ENCODE peak calls at places on chromosomes 7 and 10, in five cellular contexts. Y is WTC11, P is HepG2, N is A549, J is K562. I is an unnamed sample.

GRCh38 chr7:105000190-105000589 is 13.8 kb upstream of the KMT2E start:
- DNase-seq in J (no peak), N (no peak), P (no peak), Y (no peak), I (no peak)

GRCh38 chr10:97685395-97685958 is 1.6 kb downstream of the AVPI1 start:
- DNase-seq in J (peak), N (peak), P (peak), Y (peak), I (no peak)

GRCh38 chr7:82405291-82405690 is 38.3 kb downstream of the CACNA2D1 start:
- DNase-seq in Y (no peak), N (no peak), J (no peak), P (no peak), I (no peak)

GRCh38 chr10:22002531-22003110 is 909 bp downstream of the DNAJC1 start:
- DNase-seq in N (peak), J (no peak), Y (no peak), P (peak), I (no peak)

GRCh38 chr10:88651131-88651541 is 13.1 kb upstream of the LIPF start:
- DNase-seq in Y (no peak), N (peak), J (no peak), P (no peak), I (no peak)

GRCh38 chr10:89090760-89091455 is 100.3 kb downstream of the FAS start:
- DNase-seq in P (no peak), Y (no peak), N (no peak), J (no peak), I (no peak)

GRCh38 chr7:108132551-108133265 is 2.5 kb upstream of the LAMB4 start:
- DNase-seq in N (no peak), Y (no peak), P (no peak), J (no peak), I (no peak)

GRCh38 chr10:101839421-101840063 is 4.1 kb downstream of the KCNIP2 start:
- DNase-seq in J (peak), N (no peak), Y (peak), P (no peak), I (no peak)

GRCh38 chr7:1942026-1942703 is 272.1 kb downstream of the ELFN1 start:
- DNase-seq in J (no peak), N (no peak), Y (no peak), P (no peak), I (no peak)

GRCh38 chr7:50661345-50662058 is 96.3 kb upstream of the DDC start:
- DNase-seq in J (no peak), N (no peak), P (no peak), Y (no peak), I (no peak)

GRCh38 chr7:128408709-128409434 is 910 bp downstream of the IMPDH1 start:
- DNase-seq in N (no peak), P (no peak), Y (peak), J (peak), I (no peak)

GRCh38 chr10:11810313-11810766 is 12.8 kb upstream of the PROSER2 start:
- DNase-seq in P (peak), Y (no peak), N (peak), J (no peak), I (no peak)

GRCh38 chr10:49139000-49139865 is 5.4 kb upstream of the FAM170B start:
- DNase-seq in P (no peak), Y (no peak), N (no peak), J (no peak), I (no peak)

GRCh38 chr7:16747095-16747494 is 6.5 kb upstream of the TSPAN13 start:
- DNase-seq in J (no peak), P (no peak), N (no peak), Y (no peak), I (no peak)

GRCh38 chr7:73948287-73948686 is 79.7 kb upstream of the ELN start:
- DNase-seq in J (no peak), P (no peak), Y (no peak), N (no peak), I (no peak)

GRCh38 chr10:91632671-91633550 is at the start of gene PPP1R3C:
- DNase-seq in P (peak), Y (peak), N (peak), J (no peak), I (no peak)

GRCh38 chr7:945147-945555 is 9.3 kb downstream of the ADAP1 start:
- DNase-seq in N (no peak), J (no peak), P (no peak), Y (no peak), I (no peak)

GRCh38 chr10:96743988-96744585 is 23.8 kb upstream of the PIK3AP1 start:
- DNase-seq in P (peak), Y (no peak), N (no peak), J (no peak), I (no peak)

GRCh38 chr7:150988230-150989226 is 2.3 kb upstream of the NOS3 start:
- DNase-seq in N (peak), P (no peak), J (peak), Y (peak), I (no peak)

GRCh38 chr7:138669364-138669763 is 31.8 kb downstream of the SVOPL start:
- DNase-seq in P (no peak), N (no peak), Y (no peak), J (no peak), I (no peak)

GRCh38 chr10:113126506-113127192 is 176.6 kb downstream of the TCF7L2 start:
- DNase-seq in P (peak), J (peak), N (peak), Y (peak), I (no peak)

GRCh38 chr7:106056513-106057203 is 55.5 kb downstream of the SYPL1 start:
- DNase-seq in N (peak), P (peak), Y (peak), J (peak), I (no peak)

GRCh38 chr7:50479743-50480517 is 29.8 kb upstream of the FIGNL1 start:
- DNase-seq in Y (no peak), P (no peak), J (no peak), N (no peak), I (no peak)

DNA sequence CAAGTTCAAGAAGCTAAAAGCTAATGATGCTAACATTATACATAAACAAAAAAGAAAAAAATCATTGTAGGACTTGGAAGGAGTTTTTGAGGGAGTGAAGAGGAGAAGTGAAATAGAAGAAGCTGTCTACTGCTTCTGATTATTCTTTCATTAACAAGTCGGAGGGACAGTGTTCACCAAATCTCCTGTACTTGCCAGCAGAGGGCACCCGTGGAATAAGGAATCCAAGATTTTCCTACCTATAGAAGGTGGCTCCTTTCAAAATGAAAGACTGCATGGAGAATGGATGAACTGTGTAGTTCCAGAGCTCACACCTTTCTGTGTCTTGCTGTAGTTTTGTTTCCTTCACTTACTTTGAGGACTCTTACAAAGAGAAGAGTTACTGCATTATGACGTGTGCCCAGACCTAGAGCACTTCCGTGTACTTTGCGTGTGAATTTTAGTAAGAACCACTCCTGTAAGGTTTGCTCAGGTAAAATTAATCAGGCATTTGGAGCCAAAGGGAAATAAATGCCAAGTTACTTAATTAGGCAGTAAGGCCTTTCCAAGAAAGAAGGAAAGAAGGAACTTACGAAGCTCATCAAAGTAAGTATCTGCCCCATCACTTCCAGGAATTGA is 145.1 kb downstream of the SEMA3D start:
- DNase-seq in J (peak), N (peak), Y (peak), P (peak), I (peak)
- TF ChIP-seq ESRRA in J (no peak), N (no peak), Y (no peak), P (no peak), I (no peak)

GRCh38 chr10:31140716-31141115 is 109.1 kb upstream of the ZNF438 start:
- DNase-seq in P (no peak), N (no peak), J (no peak), Y (no peak), I (no peak)

GRCh38 chr10:31138026-31138553 is 106.4 kb upstream of the ZNF438 start:
- DNase-seq in P (no peak), Y (no peak), J (no peak), N (no peak), I (no peak)

GRCh38 chr10:31143331-31143935 is 111.8 kb upstream of the ZNF438 start:
- DNase-seq in J (no peak), Y (no peak), N (no peak), P (no peak), I (no peak)

GRCh38 chr10:31139497-31139896 is 107.8 kb upstream of the ZNF438 start:
- DNase-seq in J (no peak), N (no peak), P (no peak), Y (no peak), I (no peak)

GRCh38 chr10:31142026-31142425 is 110.4 kb upstream of the ZNF438 start:
- DNase-seq in J (no peak), Y (no peak), P (no peak), N (no peak), I (no peak)
- TF ChIP-seq ESRRA in J (no peak), Y (no peak), P (no peak), N (no peak), I (no peak)

GRCh38 chr10:103487396-103487708 is 6.2 kb upstream of the NEURL1 start:
- DNase-seq in J (no peak), Y (no peak), P (no peak), N (no peak), I (no peak)

GRCh38 chr10:103479135-103479534 is at the start of gene CALHM3:
- DNase-seq in N (peak), Y (no peak), P (no peak), J (no peak), I (no peak)

GRCh38 chr10:103480521-103480920 is 1.5 kb upstream of the CALHM3 start:
- DNase-seq in N (no peak), J (no peak), Y (no peak), P (no peak), I (no peak)

GRCh38 chr10:103478671-103479070 is 369 bp downstream of the CALHM3 start:
- DNase-seq in N (no peak), P (no peak), J (no peak), Y (no peak), I (no peak)

DNA sequence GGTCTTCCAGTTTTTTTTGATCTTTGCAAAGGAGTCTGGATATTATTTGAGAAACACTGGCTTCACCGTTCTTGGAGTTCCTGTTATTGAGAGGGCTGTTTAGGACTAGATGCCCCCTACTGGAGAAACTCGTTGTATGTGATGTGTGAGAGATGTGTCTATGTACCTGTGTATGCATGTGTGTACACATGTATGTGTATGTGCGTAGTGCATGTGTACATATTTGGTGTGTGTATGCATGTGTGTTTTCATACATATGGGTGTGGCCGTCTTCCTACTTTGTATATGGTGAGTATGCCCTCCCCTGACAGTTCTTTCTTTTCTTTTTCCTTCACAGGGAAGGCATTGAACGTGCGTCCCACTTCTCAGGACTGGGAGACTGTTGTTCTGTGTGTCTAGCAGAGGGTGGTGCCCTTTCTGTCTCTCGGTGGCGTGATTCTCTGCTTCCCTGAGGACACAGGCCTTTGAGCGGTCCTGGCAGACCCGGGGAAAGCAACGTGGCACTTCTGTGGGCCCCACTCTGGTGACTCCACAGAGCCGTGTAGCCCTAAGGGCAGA is 3.0 kb upstream of the CALHM3 start:
- DNase-seq in J (peak), Y (no peak), N (peak), P (peak), I (no peak)
- TF ChIP-seq ESRRA in J (no peak), Y (no peak), N (no peak), P (no peak), I (no peak)

GRCh38 chr10:47101807-47102206 is 190.6 kb downstream of the PTPN20 start:
- DNase-seq in P (no peak), Y (no peak), N (no peak), J (no peak), I (no peak)

GRCh38 chr10:47098964-47099363 is 187.7 kb downstream of the PTPN20 start:
- DNase-seq in Y (no peak), N (no peak), P (no peak), J (no peak), I (no peak)

GRCh38 chr10:47101196-47101595 is 190.0 kb downstream of the PTPN20 start:
- DNase-seq in J (no peak), P (no peak), N (no peak), Y (no peak), I (no peak)

GRCh38 chr10:47098238-47098637 is 187.0 kb downstream of the PTPN20 start:
- DNase-seq in N (no peak), P (no peak), J (no peak), Y (no peak), I (no peak)

GRCh38 chr10:47099445-47099844 is 188.2 kb downstream of the PTPN20 start:
- DNase-seq in Y (no peak), P (no peak), J (no peak), N (no peak), I (no peak)
- TF ChIP-seq ESRRA in Y (no peak), P (no peak), J (no peak), N (no peak), I (no peak)

DNA sequence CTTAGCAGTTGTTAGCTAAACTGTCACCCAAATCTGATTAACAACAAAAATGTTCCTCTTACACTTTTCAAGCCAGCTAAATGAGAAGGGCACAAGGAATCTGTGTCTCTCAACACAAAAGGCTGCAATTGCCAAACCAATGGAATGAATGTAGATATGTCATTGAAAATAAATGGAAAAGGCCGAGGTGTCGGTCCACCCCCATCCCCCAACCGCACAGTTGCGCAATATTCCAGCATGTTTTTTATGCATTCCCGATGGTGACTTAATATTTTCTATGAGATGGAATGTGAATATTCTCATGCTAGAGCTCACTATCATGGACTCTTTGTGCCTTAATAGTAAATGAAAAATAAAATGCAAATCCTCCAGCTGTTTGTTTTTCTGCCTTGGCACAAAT is 181.6 kb upstream of the LRGUK start:
- DNase-seq in P (no peak), Y (no peak), N (no peak), J (no peak), I (no peak)
- TF ChIP-seq ESRRA in P (no peak), Y (no peak), N (no peak), J (no peak), I (no peak)

DNA sequence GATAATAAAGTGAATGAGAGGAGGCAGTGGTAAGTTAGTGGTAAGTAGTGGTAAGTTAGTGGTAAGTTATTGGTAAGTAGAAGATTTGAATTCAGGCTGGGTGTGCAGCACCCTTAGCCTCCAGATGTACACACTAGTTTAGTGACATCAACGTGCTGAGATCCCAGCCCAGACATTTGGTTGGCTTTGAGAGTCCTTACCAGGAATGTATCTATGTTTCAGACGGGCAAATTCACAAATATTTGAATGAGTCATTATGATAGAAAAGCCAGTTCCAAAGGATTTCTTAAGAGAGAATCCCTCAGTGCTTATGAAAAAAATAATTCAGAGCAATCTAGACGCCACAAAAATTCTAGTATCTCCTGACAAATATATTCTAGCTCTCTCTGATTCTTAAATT is 70.0 kb downstream of the ARL4A start:
- DNase-seq in J (no peak), P (no peak), Y (no peak), N (peak), I (no peak)
- TF ChIP-seq ESRRA in J (no peak), P (no peak), Y (no peak), N (no peak), I (no peak)

DNA sequence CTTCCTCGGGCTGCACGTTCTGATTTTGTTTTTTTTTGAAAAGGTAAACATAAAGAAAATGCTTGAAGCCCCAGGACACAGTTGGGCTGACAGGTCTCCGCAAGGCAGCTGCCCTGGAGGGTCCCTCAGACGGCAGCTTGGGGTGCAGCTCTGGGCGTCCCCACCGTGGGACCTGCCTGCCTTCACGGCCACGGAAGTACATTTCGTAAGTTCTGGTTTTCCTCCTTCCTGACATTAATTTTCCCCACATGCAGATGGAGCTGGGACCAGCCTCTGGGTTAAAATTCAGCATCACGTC is 491.0 kb downstream of the DNAJB6 start:
- DNase-seq in P (no peak), J (no peak), Y (no peak), N (no peak), I (no peak)
- TF ChIP-seq ESRRA in P (no peak), J (no peak), Y (no peak), N (no peak), I (no peak)

GRCh38 chr7:99563650-99564049 is 5.2 kb downstream of the ZNF655 start:
- DNase-seq in J (no peak), Y (no peak), N (peak), P (no peak), I (no peak)
- TF ChIP-seq ESRRA in J (no peak), Y (no peak), N (no peak), P (no peak), I (no peak)

DNA sequence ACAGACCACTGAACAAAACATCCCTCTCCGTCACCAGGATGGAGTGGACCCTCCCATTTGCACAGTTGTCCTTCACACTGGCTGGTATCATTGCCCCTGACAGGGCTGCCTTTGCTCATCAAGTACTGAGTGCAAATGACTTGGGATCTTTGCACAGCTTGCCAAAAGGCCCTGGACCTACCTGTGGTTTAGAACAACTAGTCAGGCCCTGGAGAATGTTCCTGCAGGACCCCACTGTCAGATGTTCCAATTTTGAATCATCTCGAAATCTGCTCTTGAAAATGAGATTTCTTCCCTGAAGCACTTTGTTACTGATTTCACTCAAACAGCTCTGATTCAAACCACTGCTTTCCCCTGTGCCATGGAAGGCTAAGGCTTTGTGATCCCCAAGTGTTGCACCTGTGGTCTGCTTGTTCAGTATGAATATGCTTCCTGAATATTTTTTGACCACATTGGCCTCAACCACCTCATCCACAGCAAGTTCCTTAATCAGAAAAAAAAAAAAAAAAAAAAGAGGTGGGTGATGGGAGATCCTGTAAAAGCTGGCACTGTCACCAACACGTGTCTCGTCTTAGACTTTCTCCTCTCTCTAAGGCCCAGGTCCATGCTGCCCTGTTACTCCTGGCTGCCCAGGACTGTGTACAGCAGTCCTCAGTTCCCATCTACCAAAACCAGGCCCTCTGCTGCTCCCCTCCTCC is 2.7 kb upstream of the AOAH start:
- DNase-seq in N (no peak), Y (no peak), J (no peak), P (no peak), I (no peak)
- TF ChIP-seq ESRRA in N (no peak), Y (no peak), J (no peak), P (no peak), I (no peak)

GRCh38 chr10:111107846-111108245 is 31.0 kb downstream of the ADRA2A start:
- DNase-seq in P (no peak), J (no peak), Y (no peak), N (no peak), I (no peak)
- TF ChIP-seq ESRRA in P (no peak), J (no peak), Y (no peak), N (no peak), I (no peak)

I was measured in GM12878.